ENCODE peak calls at places on chromosomes 12 and 14, in ten cellular contexts. One of them, this sample, is unnamed.
A peak's percentile ranks its signal among the peaks of the same experiment; 100 is the strongest.

GRCh38 chr12:81644503-81644902 is 114.6 kb downstream of the PPFIA2 start:
- DNase-seq in mesothelial cell of epicardium: no peak
- DNase-seq in sigmoid colon: no peak
- DNase-seq in transverse colon: no peak
- DNase-seq in left ventricle myocardium inferior: no peak
- DNase-seq in cardiac muscle cell: peak; percentile 65
- DNase-seq in ascending aorta: no peak
- DNase-seq in epithelial cell of esophagus: peak; percentile 58
- DNase-seq in suprapubic skin: no peak
- DNase-seq in HFFc6: peak; percentile 10
- DNase-seq in this sample: peak; percentile 48

GRCh38 chr14:69612014-69612758 is 790 bp downstream of the SUSD6 start:
- DNase-seq in left ventricle myocardium inferior: peak; percentile 38
- DNase-seq in epithelial cell of esophagus: peak; percentile 33
- DNase-seq in cardiac muscle cell: no peak
- DNase-seq in mesothelial cell of epicardium: no peak
- DNase-seq in HFFc6: no peak
- DNase-seq in transverse colon: peak; percentile 50
- DNase-seq in sigmoid colon: no peak
- DNase-seq in suprapubic skin: peak; percentile 70
- DNase-seq in ascending aorta: no peak
- DNase-seq in this sample: no peak

GRCh38 chr14:33435911-33436310 is 497.2 kb downstream of the NPAS3 start:
- DNase-seq in epithelial cell of esophagus: peak; percentile 93
- DNase-seq in ascending aorta: no peak
- DNase-seq in sigmoid colon: no peak
- DNase-seq in cardiac muscle cell: no peak
- DNase-seq in mesothelial cell of epicardium: no peak
- DNase-seq in transverse colon: no peak
- DNase-seq in left ventricle myocardium inferior: no peak
- DNase-seq in suprapubic skin: no peak
- DNase-seq in HFFc6: peak; percentile 42
- DNase-seq in this sample: peak; percentile 49

GRCh38 chr12:100860611-100861010 is 66.0 kb downstream of the ANO4 start:
- DNase-seq in sigmoid colon: no peak
- DNase-seq in HFFc6: no peak
- DNase-seq in cardiac muscle cell: no peak
- DNase-seq in ascending aorta: no peak
- DNase-seq in left ventricle myocardium inferior: no peak
- DNase-seq in transverse colon: no peak
- DNase-seq in mesothelial cell of epicardium: no peak
- DNase-seq in suprapubic skin: no peak
- DNase-seq in epithelial cell of esophagus: peak; percentile 73
- DNase-seq in this sample: no peak

GRCh38 chr12:2673966-2674810 is 120.6 kb upstream of the FKBP4 start:
- DNase-seq in mesothelial cell of epicardium: no peak
- DNase-seq in suprapubic skin: no peak
- DNase-seq in sigmoid colon: peak; percentile 52
- DNase-seq in left ventricle myocardium inferior: no peak
- DNase-seq in epithelial cell of esophagus: no peak
- DNase-seq in ascending aorta: peak; percentile 60
- DNase-seq in HFFc6: no peak
- DNase-seq in transverse colon: no peak
- DNase-seq in cardiac muscle cell: no peak
- DNase-seq in this sample: no peak

GRCh38 chr14:101065696-101066694 is 162.5 kb upstream of the RTL1 start:
- DNase-seq in transverse colon: peak; percentile 2
- DNase-seq in epithelial cell of esophagus: no peak
- DNase-seq in left ventricle myocardium inferior: no peak
- DNase-seq in ascending aorta: peak; percentile 39
- DNase-seq in sigmoid colon: peak; percentile 42
- DNase-seq in cardiac muscle cell: no peak
- DNase-seq in mesothelial cell of epicardium: peak; percentile 14
- DNase-seq in HFFc6: no peak
- DNase-seq in suprapubic skin: peak; percentile 40
- DNase-seq in this sample: no peak

GRCh38 chr12:112179341-112179740 is 54.0 kb downstream of the TRAFD1 start:
- DNase-seq in epithelial cell of esophagus: no peak
- DNase-seq in HFFc6: no peak
- DNase-seq in left ventricle myocardium inferior: no peak
- DNase-seq in suprapubic skin: no peak
- DNase-seq in cardiac muscle cell: no peak
- DNase-seq in sigmoid colon: peak; percentile 52
- DNase-seq in ascending aorta: peak; percentile 34
- DNase-seq in mesothelial cell of epicardium: no peak
- DNase-seq in transverse colon: no peak
- DNase-seq in this sample: no peak

GRCh38 chr14:105316968-105317498 is 2.5 kb downstream of the PACS2 start:
- DNase-seq in sigmoid colon: no peak
- DNase-seq in left ventricle myocardium inferior: no peak
- DNase-seq in transverse colon: no peak
- DNase-seq in cardiac muscle cell: no peak
- DNase-seq in epithelial cell of esophagus: no peak
- DNase-seq in ascending aorta: no peak
- DNase-seq in suprapubic skin: no peak
- DNase-seq in mesothelial cell of epicardium: no peak
- DNase-seq in HFFc6: no peak
- DNase-seq in this sample: no peak

GRCh38 chr12:110538869-110539622 is 36.9 kb downstream of the RAD9B start:
- DNase-seq in ascending aorta: no peak
- DNase-seq in transverse colon: peak; percentile 62
- DNase-seq in HFFc6: no peak
- DNase-seq in mesothelial cell of epicardium: no peak
- DNase-seq in suprapubic skin: no peak
- DNase-seq in cardiac muscle cell: no peak
- DNase-seq in epithelial cell of esophagus: peak; percentile 28
- DNase-seq in left ventricle myocardium inferior: no peak
- DNase-seq in sigmoid colon: no peak
- DNase-seq in this sample: no peak

GRCh38 chr14:78848234-78848820 is 678.2 kb downstream of the NRXN3 start:
- DNase-seq in left ventricle myocardium inferior: no peak
- DNase-seq in transverse colon: peak; percentile 15
- DNase-seq in mesothelial cell of epicardium: peak; percentile 23
- DNase-seq in ascending aorta: no peak
- DNase-seq in sigmoid colon: no peak
- DNase-seq in HFFc6: peak; percentile 11
- DNase-seq in suprapubic skin: no peak
- DNase-seq in cardiac muscle cell: peak; percentile 79
- DNase-seq in epithelial cell of esophagus: peak; percentile 68
- DNase-seq in this sample: peak; percentile 19
- TF ChIP-seq CTCF in left ventricle myocardium inferior: peak; percentile 82
- TF ChIP-seq CTCF in transverse colon: peak; percentile 56
- TF ChIP-seq CTCF in mesothelial cell of epicardium: peak; percentile 85
- TF ChIP-seq CTCF in ascending aorta: peak; percentile 15
- TF ChIP-seq CTCF in sigmoid colon: peak; percentile 57
- TF ChIP-seq CTCF in HFFc6: peak; percentile 89
- TF ChIP-seq CTCF in suprapubic skin: peak; percentile 37
- TF ChIP-seq CTCF in cardiac muscle cell: peak; percentile 77
- TF ChIP-seq CTCF in epithelial cell of esophagus: peak; percentile 98
- TF ChIP-seq CTCF in this sample: peak; percentile 98

GRCh38 chr14:103085106-103086091 is 1.4 kb downstream of the LBHD2 start:
- DNase-seq in transverse colon: no peak
- DNase-seq in epithelial cell of esophagus: no peak
- DNase-seq in sigmoid colon: no peak
- DNase-seq in cardiac muscle cell: no peak
- DNase-seq in mesothelial cell of epicardium: no peak
- DNase-seq in suprapubic skin: no peak
- DNase-seq in ascending aorta: no peak
- DNase-seq in HFFc6: no peak
- DNase-seq in left ventricle myocardium inferior: no peak
- DNase-seq in this sample: no peak
- TF ChIP-seq CTCF in transverse colon: no peak
- TF ChIP-seq CTCF in epithelial cell of esophagus: no peak
- TF ChIP-seq CTCF in sigmoid colon: no peak
- TF ChIP-seq CTCF in cardiac muscle cell: peak; percentile 36
- TF ChIP-seq CTCF in mesothelial cell of epicardium: no peak
- TF ChIP-seq CTCF in suprapubic skin: no peak
- TF ChIP-seq CTCF in ascending aorta: no peak
- TF ChIP-seq CTCF in HFFc6: no peak
- TF ChIP-seq CTCF in left ventricle myocardium inferior: peak; percentile 32
- TF ChIP-seq CTCF in this sample: peak; percentile 31

DNA sequence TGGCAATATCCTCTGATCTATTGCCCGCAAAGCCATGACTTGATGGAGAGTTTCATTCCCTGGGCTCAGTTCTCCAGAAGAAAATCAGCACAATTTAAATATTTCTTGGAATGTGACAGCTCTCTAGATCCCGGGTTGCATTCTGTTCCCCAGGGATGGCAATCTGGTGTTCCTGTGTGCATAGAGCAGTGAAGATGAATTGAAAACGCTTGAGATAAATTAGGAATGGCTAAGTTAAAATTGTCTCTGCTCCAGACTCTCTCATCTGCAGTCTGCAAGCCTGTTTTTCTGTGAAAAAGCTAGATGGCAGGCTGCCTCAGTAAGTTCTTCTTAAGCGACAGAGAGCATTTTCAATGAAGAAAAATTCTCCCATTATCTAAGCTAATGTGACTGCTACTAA is 582.5 kb upstream of the MGAT4C start:
- DNase-seq in transverse colon: no peak
- DNase-seq in ascending aorta: no peak
- DNase-seq in mesothelial cell of epicardium: no peak
- DNase-seq in epithelial cell of esophagus: no peak
- DNase-seq in HFFc6: no peak
- DNase-seq in sigmoid colon: no peak
- DNase-seq in suprapubic skin: no peak
- DNase-seq in cardiac muscle cell: no peak
- DNase-seq in left ventricle myocardium inferior: no peak
- DNase-seq in this sample: no peak
- TF ChIP-seq CTCF in transverse colon: no peak
- TF ChIP-seq CTCF in ascending aorta: no peak
- TF ChIP-seq CTCF in mesothelial cell of epicardium: no peak
- TF ChIP-seq CTCF in epithelial cell of esophagus: no peak
- TF ChIP-seq CTCF in HFFc6: no peak
- TF ChIP-seq CTCF in sigmoid colon: no peak
- TF ChIP-seq CTCF in suprapubic skin: no peak
- TF ChIP-seq CTCF in cardiac muscle cell: no peak
- TF ChIP-seq CTCF in left ventricle myocardium inferior: no peak
- TF ChIP-seq CTCF in this sample: no peak

GRCh38 chr12:128040971-128041370 is 226.0 kb upstream of the TMEM132C start:
- DNase-seq in transverse colon: no peak
- DNase-seq in ascending aorta: no peak
- DNase-seq in left ventricle myocardium inferior: no peak
- DNase-seq in mesothelial cell of epicardium: no peak
- DNase-seq in suprapubic skin: no peak
- DNase-seq in cardiac muscle cell: no peak
- DNase-seq in HFFc6: no peak
- DNase-seq in epithelial cell of esophagus: no peak
- DNase-seq in sigmoid colon: no peak
- DNase-seq in this sample: no peak
- TF ChIP-seq CTCF in transverse colon: no peak
- TF ChIP-seq CTCF in ascending aorta: no peak
- TF ChIP-seq CTCF in left ventricle myocardium inferior: no peak
- TF ChIP-seq CTCF in mesothelial cell of epicardium: no peak
- TF ChIP-seq CTCF in suprapubic skin: no peak
- TF ChIP-seq CTCF in cardiac muscle cell: no peak
- TF ChIP-seq CTCF in HFFc6: no peak
- TF ChIP-seq CTCF in epithelial cell of esophagus: no peak
- TF ChIP-seq CTCF in sigmoid colon: no peak
- TF ChIP-seq CTCF in this sample: no peak